ENCODE peak calls at places on chromosomes 3 and 15, in five cellular contexts. G is SK-N-SH, Q is cardiac muscle cell, B is fibroblast of lung, P is choroid plexus epithelial cell. Y is an unnamed sample.

GRCh38 chr3:140386357-140387100 is 291.3 kb upstream of the TRIM42 start:
- DNase-seq in G (no peak), P (no peak), Q (peak), B (no peak), Y (peak)

GRCh38 chr3:66390013-66390412 is 110.8 kb downstream of the LRIG1 start:
- DNase-seq in P (no peak), G (no peak), B (no peak), Q (no peak), Y (no peak)

GRCh38 chr3:7536510-7536909 is 675.6 kb downstream of the GRM7 start:
- DNase-seq in G (no peak), Q (no peak), P (no peak), B (peak), Y (no peak)

GRCh38 chr3:10746684-10747083 is 69.3 kb upstream of the SLC6A11 start:
- DNase-seq in B (no peak), G (no peak), P (no peak), Q (no peak), Y (no peak)

GRCh38 chr15:66670698-66671580 is 31.1 kb upstream of the SMAD6 start:
- DNase-seq in B (no peak), G (peak), P (no peak), Q (no peak), Y (no peak)

GRCh38 chr15:51888593-51889195 is 59.2 kb downstream of the TMOD3 start:
- DNase-seq in Q (peak), G (peak), B (no peak), P (peak), Y (no peak)

GRCh38 chr3:72319202-72320095 is 528.8 kb downstream of the SHQ1 start:
- DNase-seq in P (peak), G (no peak), B (peak), Q (no peak), Y (no peak)

GRCh38 chr15:101118615-101119014 is 133.2 kb downstream of the CHSY1 start:
- DNase-seq in Q (no peak), P (no peak), G (no peak), B (no peak), Y (no peak)

GRCh38 chr15:67319968-67320367 is 65.4 kb downstream of the IQCH start:
- DNase-seq in G (no peak), P (no peak), Q (no peak), B (no peak), Y (no peak)

GRCh38 chr3:128226794-128227399 is 73.6 kb downstream of the EEFSEC start:
- DNase-seq in B (peak), Q (peak), P (peak), G (peak), Y (no peak)

GRCh38 chr3:150577854-150578253 is 25.3 kb upstream of the SELENOT start:
- DNase-seq in P (peak), Q (no peak), G (no peak), B (no peak), Y (no peak)

GRCh38 chr3:196979545-196979944 is 10.9 kb upstream of the PIGZ start:
- DNase-seq in Q (no peak), G (no peak), B (peak), P (peak), Y (peak)

GRCh38 chr3:82157952-82158351 is 396.5 kb upstream of the GBE1 start:
- DNase-seq in B (peak), Q (no peak), P (peak), G (no peak), Y (peak)

GRCh38 chr15:71648095-71648494 is 162.3 kb upstream of the NR2E3 start:
- DNase-seq in B (no peak), Q (no peak), P (no peak), G (no peak), Y (no peak)

GRCh38 chr3:136042608-136043221 is 77.2 kb downstream of the PPP2R3A start:
- DNase-seq in P (peak), G (peak), Q (peak), B (peak), Y (peak)

GRCh38 chr3:194330579-194330978 is 20.5 kb downstream of the CPN2 start:
- DNase-seq in G (peak), Q (no peak), P (no peak), B (peak), Y (peak)

GRCh38 chr3:77411990-77412389 is 372.1 kb downstream of the ROBO2 start:
- DNase-seq in Q (no peak), P (peak), B (peak), G (no peak), Y (no peak)

GRCh38 chr3:98525494-98525893 is 2.8 kb upstream of the CLDND1 start:
- DNase-seq in G (no peak), Q (no peak), B (no peak), P (no peak), Y (no peak)

GRCh38 chr3:5136619-5137429 is 14.7 kb downstream of the ARL8B start:
- DNase-seq in Q (peak), B (peak), G (peak), P (peak), Y (no peak)

DNA sequence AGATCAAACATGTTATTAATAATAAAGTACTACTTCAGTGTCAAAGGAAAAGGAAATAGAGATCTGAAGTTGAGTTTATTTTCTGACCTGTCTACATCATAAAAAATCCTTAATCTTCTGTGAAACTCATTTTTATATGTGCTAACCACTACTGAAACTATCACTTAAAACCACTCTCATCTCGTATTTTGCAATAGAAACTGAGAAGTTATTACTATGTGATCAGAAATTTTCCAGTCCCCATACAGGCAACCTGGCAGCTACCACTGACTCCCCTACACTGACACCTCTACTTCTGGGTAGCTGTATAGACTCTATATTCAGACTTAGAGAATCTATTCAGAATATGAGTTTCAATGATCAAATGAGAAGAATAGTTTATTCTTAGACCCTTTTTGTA is 8.3 kb downstream of the HDGFL3 start:
- DNase-seq in B (no peak), G (no peak), Q (no peak), P (no peak), Y (no peak)
- H3K4me3 ChIP-seq in B (no peak), G (no peak), Q (no peak), P (no peak), Y (no peak)

DNA sequence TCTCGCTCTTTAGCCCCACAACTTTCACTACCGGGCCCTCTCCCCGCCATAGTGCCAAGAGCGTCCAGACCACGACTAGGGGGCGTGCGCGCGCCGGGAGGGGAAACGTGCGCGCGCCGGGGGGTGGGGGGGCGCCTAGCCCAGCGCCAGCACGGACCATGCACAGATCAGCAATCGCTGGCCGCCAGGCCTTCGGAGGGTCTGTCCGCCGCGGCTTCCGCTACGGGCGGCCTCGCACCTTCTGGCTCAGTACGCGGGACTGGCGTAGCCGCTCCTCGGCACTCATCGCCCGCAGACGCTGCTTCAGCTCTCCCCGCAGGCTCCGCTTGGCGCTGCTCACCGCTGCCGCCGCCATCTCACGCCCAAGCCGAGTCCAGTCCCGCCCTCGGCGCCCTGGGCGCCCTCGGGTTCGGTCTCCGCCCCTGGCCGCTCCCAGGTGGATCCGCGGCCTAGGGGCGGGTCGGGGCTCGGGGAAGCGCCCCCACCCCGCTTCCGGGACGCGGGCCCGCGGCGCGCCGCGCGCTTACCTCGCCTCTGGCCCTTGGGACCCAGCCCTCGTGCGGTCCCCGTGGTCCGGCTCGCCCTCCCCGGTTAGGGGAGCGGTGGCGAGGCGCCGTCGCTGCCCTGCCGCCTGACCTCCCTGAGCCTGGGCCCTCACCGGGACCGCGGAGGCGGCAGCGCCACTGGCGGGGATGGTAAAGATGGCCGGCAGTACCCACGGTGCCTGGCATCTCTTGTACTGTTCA is at the start of gene MTHFS:
- DNase-seq in P (peak), B (peak), G (peak), Q (peak), Y (peak)
- H3K4me3 ChIP-seq in P (peak), B (peak), G (peak), Q (peak), Y (peak)

DNA sequence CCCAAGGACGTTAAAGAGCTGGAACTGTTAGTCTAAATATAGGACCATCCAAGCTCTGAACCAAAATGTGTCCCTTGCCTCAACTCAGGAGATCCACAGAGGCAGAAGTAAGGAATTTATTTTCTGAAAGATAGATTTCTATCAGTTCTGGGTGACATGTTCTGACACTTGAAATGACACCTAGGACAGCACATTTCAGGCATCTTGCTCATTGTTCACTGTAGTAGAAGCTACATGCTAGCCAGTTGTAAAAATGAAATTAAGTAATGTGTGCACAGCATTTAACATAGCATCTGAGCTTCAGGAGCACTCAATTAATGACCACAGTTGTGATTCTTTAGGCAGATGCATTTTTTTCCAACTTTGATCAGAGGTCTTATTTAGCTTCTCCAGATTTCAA is 567 bp downstream of the CCR2 start:
- DNase-seq in Q (no peak), G (no peak), B (no peak), P (no peak), Y (no peak)
- H3K4me3 ChIP-seq in Q (no peak), G (no peak), B (no peak), P (no peak), Y (no peak)

DNA sequence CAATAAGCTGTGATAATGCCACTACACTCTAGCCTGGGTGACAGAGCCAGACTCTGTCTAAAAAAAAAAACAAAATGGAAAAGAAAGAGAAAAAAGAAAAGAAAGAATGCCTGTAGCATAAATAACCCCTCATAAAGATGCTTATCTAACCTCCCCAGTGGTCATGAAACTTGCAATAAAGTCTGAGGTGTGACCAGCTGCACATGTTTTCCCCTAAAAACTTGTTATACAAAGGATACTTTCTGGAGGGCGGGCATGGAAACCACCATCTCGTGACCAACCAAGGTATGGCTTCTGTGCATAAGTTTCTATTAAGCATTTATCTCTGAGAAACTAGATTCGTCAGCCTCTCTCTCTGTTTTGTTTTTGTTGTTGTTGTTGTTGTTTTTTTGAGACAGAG is 21.8 kb downstream of the CCDC32 start:
- DNase-seq in P (no peak), G (no peak), Q (no peak), B (no peak), Y (no peak)
- H3K4me3 ChIP-seq in P (no peak), G (no peak), Q (no peak), B (no peak), Y (no peak)

GRCh38 chr3:153055217-153055616 is 106.8 kb upstream of the RAP2B start:
- DNase-seq in Q (no peak), P (no peak), G (no peak), B (no peak), Y (no peak)

GRCh38 chr3:153055779-153056178 is 106.2 kb upstream of the RAP2B start:
- DNase-seq in G (no peak), Q (no peak), B (no peak), P (no peak), Y (no peak)

GRCh38 chr3:153050978-153051377 is 111.0 kb upstream of the RAP2B start:
- DNase-seq in B (no peak), P (no peak), Q (no peak), G (no peak), Y (no peak)

GRCh38 chr3:153052096-153052460 is 109.9 kb upstream of the RAP2B start:
- DNase-seq in B (peak), G (no peak), Q (peak), P (peak), Y (peak)

DNA sequence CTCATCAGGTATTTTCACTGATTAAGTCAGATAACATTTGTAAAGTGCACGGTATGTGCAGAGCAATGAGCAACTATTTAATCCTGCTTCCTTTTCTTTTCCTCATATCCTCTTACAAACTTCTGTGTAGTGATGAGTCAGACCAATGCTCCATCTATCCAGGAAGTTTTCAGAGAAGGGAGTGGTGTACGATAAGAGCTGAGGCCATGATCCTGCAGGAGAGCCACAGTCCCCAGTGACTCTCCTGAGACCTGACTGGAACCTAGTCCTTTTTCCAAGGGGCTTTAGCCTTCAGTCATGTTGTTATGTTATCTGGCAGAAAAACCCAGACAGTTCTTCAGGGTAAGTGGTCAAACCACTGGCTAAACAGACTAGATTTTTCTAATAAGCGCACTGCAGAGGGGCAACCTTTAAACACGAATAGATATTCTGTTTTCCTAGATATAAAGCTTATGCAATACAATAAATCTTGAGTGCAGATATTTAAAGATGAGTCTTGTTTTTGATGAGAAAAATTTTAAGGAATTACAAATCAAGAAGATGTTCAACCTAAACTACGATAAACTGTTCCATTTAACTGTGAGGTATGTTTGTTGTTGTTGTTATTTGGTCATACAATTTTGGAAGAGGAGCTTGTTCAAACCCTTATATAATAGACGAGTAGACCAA is 110.5 kb upstream of the RAP2B start:
- DNase-seq in Q (no peak), P (peak), G (no peak), B (peak), Y (peak)
- H3K4me3 ChIP-seq in Q (no peak), P (no peak), G (peak), B (no peak), Y (no peak)

GRCh38 chr3:106731230-106731629 is 646.0 kb upstream of the CCDC54 start:
- DNase-seq in P (no peak), G (no peak), Q (no peak), B (no peak), Y (no peak)

GRCh38 chr3:106729481-106729880 is 647.8 kb upstream of the CCDC54 start:
- DNase-seq in B (peak), G (no peak), Q (no peak), P (no peak), Y (no peak)

DNA sequence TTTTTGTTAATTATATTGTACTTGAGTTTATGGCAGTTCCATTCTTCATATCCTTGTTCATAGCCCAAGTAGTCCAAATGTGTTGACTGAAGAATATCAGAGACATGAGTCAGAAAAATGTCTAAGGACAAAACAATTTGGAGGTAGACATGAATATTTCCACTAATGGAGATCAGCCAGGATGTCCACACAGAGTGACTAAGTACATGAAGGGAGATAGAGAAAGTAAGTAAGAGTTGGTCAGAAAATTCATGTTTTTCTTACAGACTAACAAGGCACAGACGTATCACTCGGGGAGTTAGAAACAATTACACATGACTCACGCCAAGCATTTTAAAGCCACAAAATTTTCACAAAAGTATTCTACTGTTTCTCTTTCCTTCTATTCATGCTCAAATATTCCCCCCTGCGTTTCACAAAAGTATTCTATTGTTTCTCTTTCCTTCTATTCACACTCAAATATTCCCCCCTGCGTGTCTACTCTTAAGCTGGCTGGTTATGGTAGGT is 648.9 kb upstream of the CCDC54 start:
- DNase-seq in Q (no peak), P (peak), B (peak), G (peak), Y (peak)
- H3K4me3 ChIP-seq in Q (no peak), P (peak), B (peak), G (peak), Y (peak)

GRCh38 chr3:51386159-51386851 is 1.2 kb downstream of the MANF start:
- DNase-seq in B (no peak), Q (no peak), P (no peak), G (no peak), Y (no peak)

GRCh38 chr3:51388286-51389029 is 2.6 kb upstream of the RBM15B start:
- DNase-seq in Q (no peak), G (no peak), B (no peak), P (peak), Y (no peak)

GRCh38 chr3:51384730-51385473 is at the start of gene MANF:
- DNase-seq in P (peak), G (peak), B (peak), Q (peak), Y (peak)

GRCh38 chr3:51385621-51386091 is 565 bp downstream of the MANF start:
- DNase-seq in G (no peak), B (no peak), Q (no peak), P (no peak), Y (no peak)

DNA sequence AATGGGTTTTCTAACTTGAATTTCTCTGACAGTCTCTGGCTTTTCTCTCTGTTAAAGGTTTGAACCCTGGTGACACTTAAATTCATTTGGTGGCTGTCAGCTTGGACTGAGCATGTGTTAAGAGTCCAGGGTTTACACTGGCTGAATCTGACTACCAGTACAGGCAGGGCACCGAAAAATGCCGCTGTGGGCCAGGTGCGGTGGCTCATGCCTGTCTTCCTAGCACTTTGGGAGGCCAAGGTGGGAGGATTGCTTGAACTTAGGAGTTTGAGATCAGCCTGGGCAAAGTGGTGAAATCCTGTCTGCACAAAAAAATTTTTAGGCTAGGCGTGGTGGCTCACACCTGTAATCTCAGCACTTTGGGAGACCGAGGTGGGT is 1.8 kb downstream of the MANF start:
- DNase-seq in Q (no peak), G (no peak), P (no peak), B (no peak), Y (no peak)
- H3K4me3 ChIP-seq in Q (no peak), G (peak), P (no peak), B (peak), Y (peak)

GRCh38 chr15:68621535-68621934 is 42.7 kb downstream of the CORO2B start:
- DNase-seq in Q (no peak), G (no peak), B (no peak), P (no peak), Y (no peak)
- H3K4me3 ChIP-seq in Q (no peak), G (no peak), B (no peak), P (no peak), Y (no peak)

DNA sequence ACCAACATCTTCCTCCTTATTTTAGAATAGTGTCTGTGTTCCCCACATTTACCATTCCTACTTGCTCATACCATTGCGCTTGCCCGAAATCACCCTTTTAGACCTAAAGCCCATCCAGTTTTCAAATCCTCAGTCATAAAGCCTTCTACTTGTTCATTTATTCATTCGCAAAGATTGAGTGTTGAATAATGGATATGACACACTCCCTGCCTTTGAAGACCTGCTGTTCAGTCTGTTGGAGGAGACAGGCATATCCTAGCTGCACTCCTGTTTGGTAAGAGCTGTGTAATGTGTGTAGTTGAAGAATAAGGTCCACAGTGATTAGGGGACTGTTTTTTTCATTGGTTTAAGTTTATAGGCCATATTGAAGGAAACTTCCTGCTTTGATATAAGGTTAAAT is 1.7 kb downstream of the CNOT10 start:
- DNase-seq in Q (no peak), G (no peak), B (no peak), P (no peak), Y (no peak)
- H3K4me3 ChIP-seq in Q (peak), G (peak), B (peak), P (no peak), Y (no peak)